ENCODE peak calls at places on chromosomes 13 and 19, in ten cellular contexts. A is OCI-LY7; E is AG09319; F is neuronal stem cell; Q is CD14-positive monocyte; C is osteocyte; K is H54; O is central memory CD4-positive, alpha-beta T cell; N is T-helper 17 cell; J is activated T-cell treated with anti-CD3 and anti-CD28 coated beads for 1 hour. R is an unnamed sample.

GRCh38 chr13:111461445-111462149 is 141.2 kb downstream of the TEX29 start:
- DNase-seq in A (no peak), E (no peak), F (no peak), Q (no peak), C (no peak), K (no peak), O (no peak), N (no peak), J (no peak), R (no peak)

GRCh38 chr13:43574601-43575000 is 212.2 kb downstream of the ENOX1 start:
- DNase-seq in A (no peak), E (no peak), F (no peak), Q (no peak), C (no peak), K (no peak), O (no peak), N (no peak), J (no peak), R (peak; percentile 46)

GRCh38 chr19:33050110-33050509 is 14.6 kb downstream of the RHPN2 start:
- DNase-seq in A (no peak), E (no peak), F (no peak), Q (no peak), C (no peak), K (no peak), O (no peak), N (no peak), J (no peak), R (no peak)

GRCh38 chr13:54424344-54424743 is 1395.7 kb downstream of the OLFM4 start:
- DNase-seq in A (no peak), E (no peak), F (no peak), Q (no peak), C (no peak), K (no peak), O (no peak), N (no peak), J (no peak), R (no peak)

GRCh38 chr19:1807030-1807694 is 4.9 kb downstream of the ATP8B3 start:
- DNase-seq in A (no peak), E (no peak), F (no peak), Q (no peak), C (no peak), K (no peak), O (no peak), N (no peak), J (no peak), R (no peak)

GRCh38 chr13:32883501-32883900 is 132.7 kb upstream of the KL start:
- DNase-seq in A (no peak), E (no peak), F (no peak), Q (no peak), C (no peak), K (no peak), O (no peak), N (no peak), J (no peak), R (no peak)

GRCh38 chr13:91133941-91134772 is 213.3 kb upstream of the MIR17HG start:
- DNase-seq in A (peak; percentile 88), E (no peak), F (peak; percentile 48), Q (no peak), C (no peak), K (peak; percentile 14), O (peak; percentile 13), N (no peak), J (no peak), R (peak; percentile 64)

GRCh38 chr19:54178581-54179261 is 5.8 kb upstream of the TMC4 start:
- DNase-seq in A (peak; percentile 55), E (no peak), F (no peak), Q (no peak), C (no peak), K (no peak), O (peak; percentile 37), N (no peak), J (no peak), R (peak; percentile 29)

GRCh38 chr19:15544970-15545369 is 36.6 kb downstream of the CYP4F22 start:
- DNase-seq in A (no peak), E (no peak), F (no peak), Q (no peak), C (no peak), K (no peak), O (no peak), N (no peak), J (no peak), R (no peak)

GRCh38 chr13:51803018-51803417 is 945 bp downstream of the DHRS12 start:
- DNase-seq in A (no peak), E (no peak), F (no peak), Q (no peak), C (no peak), K (no peak), O (no peak), N (no peak), J (no peak), R (no peak)